ENCODE peak calls at places on chromosome 1, in six cellular contexts. O is IMR-90, I is H1, S is H9, H is mesenchymal stem cell, W is trophoblast cell. B is an unnamed sample.

GRCh38 chr1:181239086-181239485 is 150.6 kb downstream of the IER5 start:
- DNase-seq in O (no peak), I (no peak), S (no peak), H (no peak), W (no peak), B (no peak)

GRCh38 chr1:70353038-70353437 is 1.5 kb downstream of the ANKRD13C start:
- DNase-seq in O (no peak), I (no peak), S (no peak), H (no peak), W (no peak), B (no peak)

GRCh38 chr1:40760984-40761383 is 22.6 kb upstream of the KCNQ4 start:
- DNase-seq in O (peak), I (no peak), S (no peak), H (no peak), W (no peak), B (no peak)

GRCh38 chr1:98044766-98045165 is 123.9 kb upstream of the DPYD start:
- DNase-seq in O (no peak), I (peak), S (no peak), H (no peak), W (no peak), B (no peak)

GRCh38 chr1:44038876-44039657 is 7.8 kb upstream of the SLC6A9 start:
- DNase-seq in O (peak), I (no peak), S (no peak), H (no peak), W (no peak), B (no peak)

GRCh38 chr1:155134858-155135415 is 715 bp upstream of the SLC50A1 start:
- DNase-seq in O (peak), I (peak), S (peak), H (peak), W (peak), B (peak)

GRCh38 chr1:147635342-147635741 is 35.0 kb downstream of the ACP6 start:
- DNase-seq in O (no peak), I (no peak), S (no peak), H (no peak), W (no peak), B (no peak)

GRCh38 chr1:102588536-102588935 is 519.8 kb downstream of the COL11A1 start:
- DNase-seq in O (no peak), I (no peak), S (no peak), H (peak), W (no peak), B (no peak)

GRCh38 chr1:211985556-211986264 is 49.6 kb downstream of the INTS7 start:
- DNase-seq in O (no peak), I (no peak), S (no peak), H (no peak), W (no peak), B (no peak)

GRCh38 chr1:212981571-212982328 is 31.4 kb downstream of the VASH2 start:
- DNase-seq in O (peak), I (peak), S (peak), H (no peak), W (no peak), B (no peak)

GRCh38 chr1:30739601-30740000 is 16.2 kb upstream of the MATN1 start:
- DNase-seq in O (no peak), I (no peak), S (no peak), H (no peak), W (no peak), B (no peak)

GRCh38 chr1:223683586-223684487 is 18.3 kb upstream of the CAPN8 start:
- DNase-seq in O (peak), I (peak), S (peak), H (peak), W (peak), B (peak)

GRCh38 chr1:162040657-162041056 is 17.0 kb upstream of the OLFML2B start:
- DNase-seq in O (peak), I (no peak), S (no peak), H (peak), W (peak), B (no peak)

GRCh38 chr1:233289676-233290075 is 5.8 kb downstream of the PCNX2 start:
- DNase-seq in O (no peak), I (no peak), S (peak), H (no peak), W (no peak), B (no peak)

GRCh38 chr1:1730870-1731269 is 6.7 kb upstream of the CDK11A start:
- DNase-seq in O (no peak), I (no peak), S (no peak), H (no peak), W (no peak), B (no peak)

GRCh38 chr1:88014126-88014525 is 669.9 kb upstream of the PKN2 start:
- DNase-seq in O (no peak), I (no peak), S (no peak), H (no peak), W (no peak), B (no peak)

GRCh38 chr1:42179900-42180329 is 15.4 kb upstream of the GUCA2A start:
- DNase-seq in O (peak), I (no peak), S (no peak), H (no peak), W (no peak), B (no peak)

GRCh38 chr1:159000627-159001026 is 9.1 kb upstream of the IFI16 start:
- DNase-seq in O (peak), I (no peak), S (peak), H (peak), W (peak), B (peak)

GRCh38 chr1:87150143-87150542 is 178.5 kb upstream of the LMO4 start:
- DNase-seq in O (no peak), I (no peak), S (no peak), H (no peak), W (peak), B (no peak)

GRCh38 chr1:44568128-44568900 is 106.0 kb downstream of the TMEM53 start:
- DNase-seq in O (no peak), I (no peak), S (no peak), H (no peak), W (peak), B (no peak)

GRCh38 chr1:156870734-156871133 is 10.1 kb downstream of the NTRK1 start:
- DNase-seq in O (peak), I (no peak), S (no peak), H (peak), W (no peak), B (no peak)

GRCh38 chr1:44220001-44220751 is 6.9 kb downstream of the DMAP1 start:
- DNase-seq in O (peak), I (no peak), S (no peak), H (peak), W (no peak), B (no peak)

GRCh38 chr1:165605246-165605645 is 25.8 kb upstream of the MGST3 start:
- DNase-seq in O (no peak), I (no peak), S (no peak), H (no peak), W (peak), B (no peak)

GRCh38 chr1:151143986-151144385 is 2.4 kb downstream of the SEMA6C start:
- DNase-seq in O (no peak), I (no peak), S (peak), H (no peak), W (no peak), B (no peak)

GRCh38 chr1:94773931-94774422 is 46.2 kb upstream of the SLC44A3 start:
- DNase-seq in O (peak), I (no peak), S (no peak), H (peak), W (peak), B (no peak)

GRCh38 chr1:187051618-187052232 is 223.0 kb downstream of the PLA2G4A start:
- DNase-seq in O (peak), I (no peak), S (no peak), H (peak), W (peak), B (peak)

GRCh38 chr1:162878000-162878596 is 17.1 kb upstream of the CCDC190 start:
- DNase-seq in O (peak), I (peak), S (peak), H (peak), W (peak), B (peak)

GRCh38 chr1:19010503-19010902 is 54.0 kb upstream of the IFFO2 start:
- DNase-seq in O (no peak), I (no peak), S (no peak), H (no peak), W (peak), B (no peak)

GRCh38 chr1:118985611-118986290 is 2.4 kb downstream of the TBX15 start:
- DNase-seq in O (no peak), I (no peak), S (no peak), H (peak), W (no peak), B (no peak)

GRCh38 chr1:191155178-191155577 is 677.5 kb upstream of the BRINP3 start:
- DNase-seq in O (no peak), I (no peak), S (no peak), H (no peak), W (no peak), B (no peak)

GRCh38 chr1:244318512-244318911 is 133.2 kb downstream of the ADSS2 start:
- DNase-seq in O (no peak), I (no peak), S (no peak), H (no peak), W (no peak), B (no peak)

GRCh38 chr1:114597949-114598348 is 16.5 kb upstream of the BCAS2 start:
- DNase-seq in O (peak), I (no peak), S (no peak), H (no peak), W (no peak), B (no peak)

GRCh38 chr1:20154306-20154831 is 15.2 kb downstream of the PLA2G2F start:
- DNase-seq in O (no peak), I (no peak), S (no peak), H (peak), W (no peak), B (no peak)

GRCh38 chr1:19367584-19368041 is 55.5 kb downstream of the SLC66A1 start:
- DNase-seq in O (no peak), I (no peak), S (no peak), H (no peak), W (peak), B (no peak)

GRCh38 chr1:153251087-153251486 is 8.4 kb upstream of the LORICRIN start:
- DNase-seq in O (no peak), I (no peak), S (no peak), H (no peak), W (no peak), B (no peak)

GRCh38 chr1:210647406-210648333 is 319.0 kb downstream of the HHAT start:
- DNase-seq in O (peak), I (no peak), S (no peak), H (peak), W (no peak), B (no peak)

GRCh38 chr1:3352952-3353331 is 101.5 kb upstream of the ARHGEF16 start:
- DNase-seq in O (no peak), I (no peak), S (no peak), H (no peak), W (no peak), B (no peak)

GRCh38 chr1:163535807-163536206 is 214.1 kb downstream of the NUF2 start:
- DNase-seq in O (peak), I (no peak), S (no peak), H (peak), W (peak), B (no peak)

DNA sequence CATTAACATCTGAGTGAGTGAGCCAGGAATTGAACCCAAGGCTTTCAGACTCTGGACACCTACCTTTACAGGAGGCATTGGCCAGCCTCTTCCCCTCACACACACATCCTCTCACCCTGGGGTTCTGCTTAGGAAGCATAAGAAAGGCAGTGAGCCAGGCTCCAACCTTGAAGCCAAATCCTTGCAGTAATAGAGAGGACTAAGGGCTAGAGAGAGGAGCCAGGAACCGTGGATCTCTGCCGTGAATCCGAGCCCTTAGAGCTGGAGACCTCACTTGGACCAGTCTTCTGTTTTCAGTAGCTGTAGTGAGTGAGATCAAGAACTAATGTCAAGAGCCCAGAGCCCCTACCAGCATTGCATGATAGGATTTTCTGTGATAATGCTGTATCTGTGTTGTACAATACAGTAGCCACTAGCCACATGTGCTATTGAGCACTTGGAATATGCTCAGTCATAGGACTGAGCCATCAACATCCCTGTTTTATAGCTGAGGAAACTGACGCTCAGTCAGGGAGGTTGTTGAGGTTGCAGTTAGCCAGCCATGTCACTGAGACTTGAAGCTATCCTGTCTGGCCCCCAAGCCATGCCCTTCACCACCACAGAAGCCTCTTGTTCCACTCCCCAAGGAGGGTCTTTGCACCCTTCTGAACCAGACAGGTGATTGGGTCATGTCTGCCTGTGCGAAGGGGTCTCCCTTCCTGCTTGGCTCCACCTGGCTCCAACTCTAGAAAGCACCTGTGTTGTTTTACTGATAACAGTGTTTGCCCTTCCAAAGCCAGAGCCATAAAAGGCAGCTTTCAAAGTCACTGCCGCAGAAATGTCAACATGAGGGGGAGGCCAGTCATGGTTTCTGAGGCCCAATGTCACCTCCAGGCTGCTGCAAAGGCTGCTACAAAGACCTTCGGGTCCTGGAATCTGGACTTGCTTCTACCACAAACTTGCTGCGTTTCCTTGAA is 101.1 kb upstream of the JUN start:
- DNase-seq in O (no peak), I (no peak), S (no peak), H (no peak), W (no peak), B (no peak)
- H3K14ac ChIP-seq in O (peak), I (no peak), S (no peak), H (no peak), W (no peak), B (no peak)

DNA sequence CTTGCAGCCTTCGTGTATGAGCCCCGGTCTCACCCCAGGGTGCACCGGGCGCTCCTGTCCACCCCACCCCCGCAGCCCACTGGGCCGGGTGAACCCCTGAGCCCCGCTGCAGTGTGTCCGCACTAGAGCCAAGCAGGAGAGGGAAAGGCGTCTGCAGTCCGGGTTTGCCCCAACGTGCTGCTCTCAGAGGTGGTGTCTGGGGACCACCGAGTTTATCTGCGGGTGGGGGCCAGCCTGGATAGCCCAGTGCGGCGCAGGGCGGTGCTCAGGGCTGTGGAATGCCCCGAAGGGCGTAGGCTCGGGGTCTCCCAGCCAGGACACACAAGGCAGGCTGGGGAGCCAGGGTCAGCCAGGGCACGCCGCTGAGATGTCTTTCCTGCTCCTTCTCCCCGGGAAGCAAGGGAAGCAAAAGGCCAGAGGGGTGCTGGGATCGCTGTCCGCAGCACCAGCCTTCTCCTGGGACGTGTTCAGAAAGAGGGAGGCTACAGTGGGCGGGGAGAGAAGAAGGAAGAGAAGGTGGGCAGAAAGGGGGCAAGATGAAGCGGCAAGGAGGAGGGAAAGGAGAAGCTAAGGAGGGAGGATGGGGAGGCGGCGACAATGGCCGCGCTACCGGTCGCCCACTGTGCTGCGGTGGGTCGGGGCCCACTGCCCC is 56.6 kb downstream of the MAB21L3 start:
- DNase-seq in O (no peak), I (peak), S (peak), H (peak), W (peak), B (no peak)
- H3K23ac ChIP-seq in O (no peak), I (no peak), S (no peak), H (peak), W (no peak), B (peak)

GRCh38 chr1:10920063-10920626 is 92.3 kb upstream of the TARDBP start:
- DNase-seq in O (no peak), I (no peak), S (no peak), H (no peak), W (no peak), B (no peak)

GRCh38 chr1:10916991-10917390 is 95.5 kb upstream of the TARDBP start:
- DNase-seq in O (no peak), I (no peak), S (no peak), H (no peak), W (no peak), B (no peak)

GRCh38 chr1:10916311-10916710 is 96.1 kb upstream of the TARDBP start:
- DNase-seq in O (no peak), I (no peak), S (no peak), H (no peak), W (no peak), B (no peak)

GRCh38 chr1:10917513-10918454 is 94.7 kb upstream of the TARDBP start:
- DNase-seq in O (no peak), I (no peak), S (no peak), H (no peak), W (no peak), B (no peak)

DNA sequence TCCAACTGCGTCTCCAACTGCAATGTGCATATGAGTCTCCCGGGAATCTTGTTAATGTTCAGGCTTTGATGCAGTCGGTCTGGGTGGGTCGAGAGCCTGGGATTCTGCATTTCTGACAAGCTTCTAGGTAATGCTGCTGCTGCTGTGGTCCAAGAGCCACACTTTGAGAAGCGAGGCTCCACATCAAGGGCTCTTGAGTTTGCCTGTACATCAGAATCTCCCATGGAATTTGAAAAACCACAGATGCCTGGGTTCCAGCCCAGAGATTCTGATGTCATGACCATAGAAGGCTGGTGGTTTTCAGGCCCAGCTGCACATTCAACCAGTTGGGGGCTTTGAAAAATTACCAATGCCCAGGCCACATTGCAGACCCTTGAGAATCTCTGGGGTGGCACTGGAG is 93.9 kb upstream of the TARDBP start:
- DNase-seq in O (peak), I (no peak), S (no peak), H (no peak), W (no peak), B (no peak)
- H3K14ac ChIP-seq in O (no peak), I (no peak), S (no peak), H (no peak), W (no peak), B (no peak)

GRCh38 chr1:25369241-25369640 is 31.1 kb downstream of the TMEM50A start:
- DNase-seq in O (no peak), I (no peak), S (no peak), H (no peak), W (peak), B (no peak)
- H3K23ac ChIP-seq in O (peak), I (no peak), S (no peak), H (no peak), W (peak), B (peak)

GRCh38 chr1:203528976-203529375 is 35.0 kb downstream of the OPTC start:
- DNase-seq in O (no peak), I (no peak), S (no peak), H (no peak), W (no peak), B (no peak)

GRCh38 chr1:203526572-203526971 is 32.6 kb downstream of the OPTC start:
- DNase-seq in O (no peak), I (no peak), S (no peak), H (no peak), W (peak), B (no peak)

GRCh38 chr1:203528098-203528497 is 34.1 kb downstream of the OPTC start:
- DNase-seq in O (no peak), I (no peak), S (no peak), H (no peak), W (no peak), B (no peak)

GRCh38 chr1:203525685-203526084 is 31.7 kb downstream of the OPTC start:
- DNase-seq in O (no peak), I (no peak), S (no peak), H (no peak), W (no peak), B (no peak)

GRCh38 chr1:203527013-203527412 is 33.1 kb downstream of the OPTC start:
- DNase-seq in O (no peak), I (no peak), S (no peak), H (no peak), W (no peak), B (no peak)
- H3K14ac ChIP-seq in O (peak), I (no peak), S (no peak), H (no peak), W (peak), B (peak)

GRCh38 chr1:180167721-180168467 is 13.2 kb downstream of the QSOX1 start:
- DNase-seq in O (peak), I (peak), S (peak), H (no peak), W (peak), B (no peak)

GRCh38 chr1:180168786-180169640 is 14.3 kb downstream of the QSOX1 start:
- DNase-seq in O (peak), I (peak), S (peak), H (peak), W (peak), B (peak)

GRCh38 chr1:180170569-180170968 is 15.9 kb downstream of the QSOX1 start:
- DNase-seq in O (no peak), I (no peak), S (no peak), H (no peak), W (peak), B (no peak)

GRCh38 chr1:180171691-180172090 is 17.0 kb downstream of the QSOX1 start:
- DNase-seq in O (no peak), I (no peak), S (no peak), H (no peak), W (no peak), B (no peak)

DNA sequence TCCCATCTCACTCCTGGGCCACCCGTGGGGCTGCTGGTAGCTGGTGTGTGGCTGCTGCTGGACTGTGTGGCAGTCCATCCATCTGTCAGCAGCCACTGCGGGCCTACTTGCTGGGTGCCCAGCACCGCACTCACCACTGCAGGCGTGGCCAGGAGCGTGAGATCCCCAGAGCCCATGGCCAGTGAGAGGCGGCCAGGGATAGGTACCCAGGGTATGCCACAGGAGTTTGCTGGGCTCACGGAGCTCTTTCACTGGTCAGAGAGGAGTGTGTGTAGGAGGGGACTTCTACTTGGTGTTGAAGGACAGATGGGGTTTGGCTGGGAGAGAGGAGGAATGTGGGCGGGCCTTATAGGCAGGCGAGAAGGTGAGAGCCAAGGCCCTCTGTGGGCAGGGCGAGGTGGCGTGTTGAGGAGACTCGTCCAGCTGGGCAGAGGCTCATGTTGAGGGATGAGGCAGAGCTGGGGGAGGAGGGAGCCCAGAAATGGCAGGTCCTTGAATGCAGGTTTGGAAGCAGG is 15.0 kb downstream of the QSOX1 start:
- DNase-seq in O (no peak), I (no peak), S (no peak), H (no peak), W (peak), B (no peak)
- H3K23ac ChIP-seq in O (no peak), I (no peak), S (no peak), H (no peak), W (no peak), B (peak)

B was measured in neuronal stem cell.